ENCODE peak calls at places on chromosomes 4 and X, in seven cellular contexts. A is hepatocyte, U is adrenal gland, S is kidney, Q is fibroblast of mammary gland, F is endodermal cell, K is left lung. Z is an unnamed sample.

GRCh38 chrX:103187953-103188475 is 26.9 kb upstream of the BEX4 start:
- DNase-seq in Q (peak; percentile 8), F (no peak), K (no peak), S (no peak), A (no peak), U (no peak), Z (no peak)

GRCh38 chr4:78776031-78776728 is at the start of gene BMP2K:
- DNase-seq in S (peak; percentile 94), Q (peak; percentile 61), F (peak; percentile 95), A (peak; percentile 93), U (peak; percentile 83), K (peak; percentile 96), Z (peak; percentile 88)

GRCh38 chr4:11468901-11469300 is 40.2 kb upstream of the HS3ST1 start:
- DNase-seq in Q (no peak), F (peak; percentile 51), A (peak; percentile 28), U (no peak), S (no peak), K (no peak), Z (no peak)

GRCh38 chr4:142883433-142883832 is 37.3 kb upstream of the INPP4B start:
- DNase-seq in K (no peak), A (peak; percentile 26), F (peak; percentile 59), Q (peak; percentile 13), U (no peak), S (no peak), Z (no peak)

GRCh38 chrX:1502241-1502640 is 34.7 kb downstream of the P2RY8 start:
- DNase-seq in Q (no peak), U (no peak), A (no peak), K (no peak), F (no peak), S (no peak), Z (peak; percentile 77)

GRCh38 chrX:110142096-110142495 is 139.2 kb downstream of the TMEM164 start:
- DNase-seq in S (no peak), A (no peak), U (no peak), Q (peak; percentile 60), F (no peak), K (no peak), Z (no peak)

GRCh38 chr4:155566241-155566823 is 100.3 kb upstream of the GUCY1A1 start:
- DNase-seq in K (no peak), S (no peak), U (no peak), A (no peak), Q (peak; percentile 94), F (no peak), Z (no peak)

GRCh38 chr4:147924604-147925412 is 192.9 kb downstream of the ARHGAP10 start:
- DNase-seq in K (no peak), A (peak; percentile 69), S (no peak), U (peak; percentile 30), Q (peak; percentile 25), F (peak; percentile 81), Z (peak; percentile 16)

GRCh38 chrX:21926527-21927278 is 13.8 kb upstream of the SMS start:
- DNase-seq in K (no peak), U (no peak), Q (peak; percentile 96), A (peak; percentile 60), S (no peak), F (no peak), Z (peak; percentile 24)

GRCh38 chrX:19373034-19373891 is 29.5 kb downstream of the PDHA1 start:
- DNase-seq in F (peak; percentile 54), Q (no peak), U (no peak), K (peak; percentile 61), S (peak; percentile 73), A (no peak), Z (no peak)

GRCh38 chrX:144006811-144007210 is 122.9 kb downstream of the UBE2NL start:
- DNase-seq in U (no peak), Q (peak; percentile 76), S (no peak), K (no peak), F (no peak), A (peak; percentile 8), Z (no peak)

GRCh38 chr4:3296651-3297050 is 3.8 kb downstream of the RGS12 start:
- DNase-seq in S (peak; percentile 38), U (peak; percentile 10), F (peak; percentile 37), A (no peak), Q (no peak), K (no peak), Z (no peak)

DNA sequence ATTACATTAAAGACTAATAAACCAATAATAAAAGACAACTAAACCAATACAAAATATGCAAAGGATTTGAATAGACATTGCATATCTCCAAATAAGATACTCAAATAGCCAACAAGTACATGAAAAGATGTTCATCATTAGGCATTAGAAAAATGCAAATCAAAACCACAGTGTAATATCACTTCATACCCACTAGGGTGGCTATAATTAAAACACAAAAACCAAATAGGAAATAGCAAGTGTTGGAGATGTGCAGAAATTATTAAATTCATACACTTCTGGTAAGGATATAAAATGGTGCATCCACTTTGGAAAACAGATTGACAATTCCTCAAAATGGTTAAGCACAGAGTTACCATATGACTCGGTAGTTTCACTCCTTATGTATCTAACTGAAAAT is 860.8 kb upstream of the DIAPH2 start:
- DNase-seq in Q (no peak), A (no peak), U (no peak), F (no peak), S (no peak), K (no peak), Z (no peak)
- TF ChIP-seq CTCF in Q (peak; percentile 25), A (no peak), U (peak; percentile 19), F (peak; percentile 71), S (no peak), K (no peak), Z (no peak)

GRCh38 chr4:158861281-158861680 is 92.5 kb downstream of the FNIP2 start:
- DNase-seq in A (no peak), K (no peak), S (no peak), F (no peak), U (no peak), Q (no peak), Z (no peak)
- TF ChIP-seq CTCF in A (no peak), K (no peak), S (no peak), F (no peak), U (no peak), Q (no peak), Z (no peak)

GRCh38 chrX:70988425-70988824 is 57.5 kb upstream of the SLC7A3 start:
- DNase-seq in S (no peak), F (no peak), A (no peak), Q (no peak), U (no peak), K (no peak), Z (no peak)
- TF ChIP-seq CTCF in S (no peak), F (no peak), A (no peak), Q (no peak), U (no peak), K (no peak), Z (no peak)

GRCh38 chr4:165016971-165017370 is 14.8 kb upstream of the TRIM60 start:
- DNase-seq in F (peak; percentile 90), K (no peak), S (no peak), Q (peak; percentile 13), A (no peak), U (no peak), Z (no peak)
- TF ChIP-seq CTCF in F (peak; percentile 76), K (no peak), S (no peak), Q (peak; percentile 33), A (peak; percentile 9), U (no peak), Z (no peak)

Z was measured in GM10248.